ENCODE peak calls at places on chromosome 17, in ten cellular contexts. O is mammary epithelial cell; B is iris pigment epithelial cell; Z is AML-193; K is CD4-positive, alpha-beta memory T cell; R is NB4; D is HTR-8/SVneo; C is non-pigmented ciliary epithelial cell; X is CD8-positive, alpha-beta T cell; W is nucleus accumbens. S is an unnamed sample.

GRCh38 chr17:82358467-82359350 is at the start of gene TEX19:
- DNase-seq in R (peak; percentile 73), D (peak; percentile 44), X (no peak), O (no peak), C (no peak), W (no peak), B (no peak), K (no peak), Z (no peak), S (peak; percentile 83)

GRCh38 chr17:44738214-44738906 is 20.4 kb upstream of the ADAM11 start:
- DNase-seq in D (no peak), X (no peak), O (peak; percentile 26), R (no peak), B (peak; percentile 25), Z (no peak), C (no peak), W (no peak), K (no peak), S (no peak)

GRCh38 chr17:68403122-68403521 is 54.2 kb downstream of the WIPI1 start:
- DNase-seq in Z (no peak), B (no peak), O (no peak), C (no peak), D (no peak), X (no peak), W (no peak), K (no peak), R (no peak), S (no peak)

GRCh38 chr17:44862278-44862914 is 14.7 kb downstream of the HIGD1B start:
- DNase-seq in B (no peak), W (no peak), R (no peak), O (no peak), K (no peak), D (no peak), X (no peak), C (no peak), Z (no peak), S (no peak)

GRCh38 chr17:1977583-1978395 is 47.3 kb downstream of the RTN4RL1 start:
- DNase-seq in R (no peak), C (no peak), Z (no peak), K (no peak), B (no peak), O (no peak), D (no peak), X (no peak), W (peak; percentile 41), S (no peak)

GRCh38 chr17:11177340-11177739 is 63.7 kb upstream of the SHISA6 start:
- DNase-seq in R (no peak), B (no peak), W (no peak), D (no peak), Z (no peak), O (no peak), K (no peak), C (no peak), X (no peak), S (no peak)

GRCh38 chr17:65518256-65518655 is 43.2 kb downstream of the AXIN2 start:
- DNase-seq in W (no peak), B (peak; percentile 14), K (no peak), Z (no peak), D (no peak), O (no peak), C (no peak), X (no peak), R (no peak), S (no peak)

GRCh38 chr17:78976907-78977680 is 2.6 kb downstream of the LGALS3BP start:
- DNase-seq in D (no peak), W (no peak), R (peak; percentile 19), C (no peak), O (no peak), B (no peak), K (no peak), Z (no peak), X (no peak), S (peak; percentile 92)

GRCh38 chr17:1787301-1787902 is 25.5 kb downstream of the SERPINF1 start:
- DNase-seq in D (peak; percentile 98), B (peak; percentile 96), W (no peak), K (no peak), O (peak; percentile 86), Z (no peak), C (peak; percentile 90), R (no peak), X (no peak), S (no peak)

GRCh38 chr17:21303441-21304065 is 19.0 kb downstream of the MAP2K3 start:
- DNase-seq in W (no peak), D (no peak), Z (no peak), C (no peak), B (no peak), O (no peak), X (no peak), R (no peak), K (peak; percentile 26), S (no peak)

GRCh38 chr17:81137248-81137647 is 28.1 kb upstream of the PVALEF start:
- DNase-seq in O (no peak), R (no peak), X (no peak), B (no peak), K (no peak), W (no peak), Z (no peak), D (no peak), C (no peak), S (no peak)

GRCh38 chr17:66678827-66679226 is 156.1 kb upstream of the CACNG5 start:
- DNase-seq in K (no peak), B (no peak), X (no peak), O (no peak), C (no peak), W (no peak), D (no peak), R (peak; percentile 17), Z (no peak), S (no peak)

GRCh38 chr17:44314869-44315661 is 6.7 kb downstream of the RUNDC3A start:
- DNase-seq in K (no peak), W (no peak), O (peak; percentile 59), X (no peak), C (no peak), Z (no peak), B (peak; percentile 55), D (peak; percentile 63), R (no peak), S (peak; percentile 81)

GRCh38 chr17:46199379-46199778 is 6.2 kb upstream of the KANSL1 start:
- DNase-seq in O (no peak), B (no peak), W (no peak), Z (no peak), R (no peak), C (no peak), X (no peak), D (no peak), K (no peak), S (no peak)

GRCh38 chr17:9151091-9151490 is 129.8 kb downstream of the NTN1 start:
- DNase-seq in B (no peak), Z (no peak), C (no peak), R (no peak), K (no peak), X (no peak), D (no peak), W (no peak), O (no peak), S (no peak)

GRCh38 chr17:19753049-19753444 is 4.9 kb upstream of the ALDH3A1 start:
- DNase-seq in W (peak; percentile 52), D (peak; percentile 98), O (peak; percentile 96), C (no peak), K (no peak), X (no peak), R (peak; percentile 67), B (peak; percentile 67), Z (peak; percentile 65), S (no peak)

GRCh38 chr17:67546578-67547527 is 169.8 kb downstream of the PITPNC1 start:
- DNase-seq in R (no peak), X (no peak), W (no peak), C (no peak), O (no peak), B (peak; percentile 47), Z (no peak), K (no peak), D (no peak), S (no peak)

GRCh38 chr17:17117923-17118322 is 75.7 kb downstream of the MPRIP start:
- DNase-seq in D (no peak), W (no peak), Z (no peak), O (no peak), B (no peak), X (no peak), K (no peak), R (no peak), C (no peak), S (no peak)

GRCh38 chr17:28008526-28008925 is 34.0 kb upstream of the NLK start:
- DNase-seq in Z (peak; percentile 23), R (peak; percentile 66), K (no peak), C (peak; percentile 14), D (peak; percentile 59), X (no peak), W (no peak), B (peak; percentile 70), O (peak; percentile 60), S (peak; percentile 47)

GRCh38 chr17:50272711-50273653 is 1.3 kb upstream of the TMEM92 start:
- DNase-seq in O (no peak), D (peak; percentile 72), Z (peak; percentile 11), R (peak; percentile 41), W (no peak), X (peak; percentile 31), B (no peak), C (no peak), K (no peak), S (peak; percentile 64)

GRCh38 chr17:79997004-79997673 is 38.5 kb downstream of the TBC1D16 start:
- DNase-seq in D (no peak), Z (peak; percentile 99), B (peak; percentile 21), O (no peak), C (no peak), K (peak; percentile 98), X (peak; percentile 59), W (no peak), R (peak; percentile 98), S (no peak)

GRCh38 chr17:57487552-57487951 is 231.2 kb downstream of the MSI2 start:
- DNase-seq in W (no peak), D (no peak), R (no peak), O (no peak), Z (no peak), B (no peak), C (no peak), K (no peak), X (no peak), S (no peak)

GRCh38 chr17:39727556-39727955 is 2.8 kb downstream of the MIEN1 start:
- DNase-seq in K (no peak), R (no peak), D (no peak), O (no peak), C (no peak), Z (no peak), W (no peak), B (no peak), X (no peak), S (no peak)

GRCh38 chr17:49365667-49366066 is 3.6 kb upstream of the ZNF652 start:
- DNase-seq in D (no peak), R (peak; percentile 61), W (peak; percentile 37), Z (peak; percentile 61), K (peak; percentile 43), C (no peak), O (no peak), B (peak; percentile 12), X (no peak), S (peak; percentile 72)

GRCh38 chr17:27207073-27207511 is 86.8 kb upstream of the WSB1 start:
- DNase-seq in K (no peak), O (peak; percentile 70), R (peak; percentile 56), B (peak; percentile 80), C (no peak), W (no peak), Z (peak; percentile 28), X (no peak), D (peak; percentile 30), S (no peak)

GRCh38 chr17:57835333-57835900 is 14.4 kb downstream of the MRPS23 start:
- DNase-seq in X (no peak), W (no peak), R (no peak), B (no peak), O (no peak), Z (no peak), K (no peak), D (no peak), C (no peak), S (no peak)

GRCh38 chr17:65374966-65375365 is 186.5 kb downstream of the AXIN2 start:
- DNase-seq in D (no peak), K (no peak), X (no peak), Z (no peak), O (no peak), C (no peak), R (no peak), B (no peak), W (no peak), S (peak; percentile 17)

GRCh38 chr17:81002409-81003361 is 11.0 kb downstream of the CHMP6 start:
- DNase-seq in X (no peak), D (peak; percentile 41), K (no peak), C (no peak), O (peak; percentile 65), W (peak; percentile 37), B (peak; percentile 35), Z (no peak), R (peak; percentile 48), S (no peak)

S was measured in Karpas-422.